ENCODE peak calls at places on chromosomes 13 and 19, in six cellular contexts. Y is astrocyte of the spinal cord, X is iPS DF 6.9, T is neural progenitor cell, R is HFF-Myc, N is fibroblast of villous mesenchyme. Q is an unnamed sample.

GRCh38 chr13:24307211-24308067 is 1.9 kb upstream of the C1QTNF9 start:
- DNase-seq in N (no peak), X (no peak), T (peak), R (no peak), Y (no peak), Q (no peak)

GRCh38 chr19:1863638-1864479 is 480 bp upstream of the KLF16 start:
- DNase-seq in Y (peak), N (peak), T (peak), X (no peak), R (peak), Q (peak)

GRCh38 chr13:113845055-113845454 is 18.8 kb downstream of the GAS6 start:
- DNase-seq in X (no peak), N (no peak), T (no peak), Y (no peak), R (no peak), Q (no peak)

GRCh38 chr13:98918771-98919170 is 59.1 kb downstream of the DOCK9 start:
- DNase-seq in R (no peak), N (no peak), X (no peak), T (no peak), Y (no peak), Q (no peak)

GRCh38 chr19:55649579-55650557 is 1.9 kb downstream of the CCDC106 start:
- DNase-seq in N (no peak), Y (no peak), X (no peak), R (no peak), T (no peak), Q (no peak)

GRCh38 chr13:113472355-113473025 is 18.0 kb downstream of the DCUN1D2 start:
- DNase-seq in T (no peak), Y (no peak), N (no peak), R (no peak), X (no peak), Q (no peak)

GRCh38 chr13:24745861-24746617 is 17.9 kb upstream of the RNF17 start:
- DNase-seq in T (peak), Y (peak), X (no peak), N (no peak), R (no peak), Q (no peak)

GRCh38 chr13:33542309-33543088 is 256.9 kb upstream of the STARD13 start:
- DNase-seq in T (peak), N (peak), X (peak), Y (peak), R (peak), Q (peak)

GRCh38 chr13:113562085-113562749 is 22.3 kb upstream of the TFDP1 start:
- DNase-seq in X (peak), R (peak), Y (peak), T (peak), N (peak), Q (peak)

GRCh38 chr19:703651-704446 is 4.9 kb upstream of the PALM start:
- DNase-seq in N (peak), T (peak), X (peak), R (peak), Y (peak), Q (no peak)

GRCh38 chr13:105702441-105702840 is 833.0 kb downstream of the EFNB2 start:
- DNase-seq in R (no peak), N (no peak), Y (no peak), T (no peak), X (no peak), Q (no peak)

GRCh38 chr19:47352095-47352494 is 3.0 kb downstream of the DHX34 start:
- DNase-seq in Y (no peak), X (no peak), N (no peak), R (no peak), T (no peak), Q (no peak)

GRCh38 chr13:20015763-20016162 is 57.2 kb downstream of the ZMYM2 start:
- DNase-seq in N (no peak), X (no peak), T (no peak), R (no peak), Y (no peak), Q (no peak)

GRCh38 chr13:58994778-58995177 is 1169.0 kb downstream of the DIAPH3 start:
- DNase-seq in R (no peak), T (no peak), X (no peak), N (no peak), Y (no peak), Q (no peak)

GRCh38 chr13:30720470-30720869 is 14.9 kb upstream of the ALOX5AP start:
- DNase-seq in X (no peak), T (no peak), N (peak), Y (no peak), R (no peak), Q (no peak)

GRCh38 chr13:35475131-35475959 is 1.1 kb downstream of the MAB21L1 start:
- DNase-seq in Y (peak), N (no peak), R (no peak), T (peak), X (no peak), Q (no peak)

GRCh38 chr13:35475960-35476943 is at the start of gene MAB21L1:
- DNase-seq in Y (peak), X (no peak), R (peak), N (no peak), T (peak), Q (no peak)

GRCh38 chr13:35471466-35472307 is 4.8 kb downstream of the MAB21L1 start:
- DNase-seq in X (no peak), T (peak), N (no peak), R (no peak), Y (peak), Q (no peak)

GRCh38 chr13:35472308-35473008 is 4.0 kb downstream of the MAB21L1 start:
- DNase-seq in T (peak), Y (peak), N (no peak), X (no peak), R (no peak), Q (no peak)

DNA sequence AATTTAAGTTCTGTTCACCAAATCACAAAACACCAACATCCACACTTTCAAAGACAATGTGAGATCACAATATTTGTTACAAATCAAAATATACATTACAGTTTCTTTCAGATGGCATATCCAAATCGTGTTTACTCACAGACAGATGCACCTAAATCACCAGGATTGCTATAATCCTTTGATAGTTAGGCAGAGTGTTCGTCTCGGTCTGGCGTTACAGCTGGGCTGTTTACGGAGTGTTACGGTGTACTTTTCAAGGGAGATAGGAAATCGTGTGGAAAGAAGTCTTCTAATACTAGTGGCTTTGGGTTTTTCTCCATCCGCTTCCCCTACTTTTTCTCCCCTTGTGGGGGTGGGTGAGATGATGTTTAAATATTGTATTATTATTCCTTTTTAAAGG is 1.9 kb downstream of the MAB21L1 start:
- DNase-seq in R (no peak), X (no peak), T (peak), Y (peak), N (no peak), Q (no peak)
- H3K4me3 ChIP-seq in R (peak), X (no peak), T (peak), Y (peak), N (no peak), Q (no peak)

GRCh38 chr19:14395710-14396338 is 14.6 kb downstream of the ADGRE5 start:
- DNase-seq in T (no peak), X (no peak), N (no peak), R (no peak), Y (no peak), Q (no peak)

GRCh38 chr19:14391156-14391821 is 10.0 kb downstream of the ADGRE5 start:
- DNase-seq in Y (no peak), N (no peak), R (no peak), T (no peak), X (no peak), Q (no peak)

GRCh38 chr19:14390548-14390947 is 9.3 kb downstream of the ADGRE5 start:
- DNase-seq in R (no peak), N (no peak), T (no peak), Y (no peak), X (no peak), Q (no peak)

GRCh38 chr19:14393303-14393702 is 12.1 kb downstream of the ADGRE5 start:
- DNase-seq in Y (no peak), X (no peak), N (no peak), R (no peak), T (peak), Q (no peak)

DNA sequence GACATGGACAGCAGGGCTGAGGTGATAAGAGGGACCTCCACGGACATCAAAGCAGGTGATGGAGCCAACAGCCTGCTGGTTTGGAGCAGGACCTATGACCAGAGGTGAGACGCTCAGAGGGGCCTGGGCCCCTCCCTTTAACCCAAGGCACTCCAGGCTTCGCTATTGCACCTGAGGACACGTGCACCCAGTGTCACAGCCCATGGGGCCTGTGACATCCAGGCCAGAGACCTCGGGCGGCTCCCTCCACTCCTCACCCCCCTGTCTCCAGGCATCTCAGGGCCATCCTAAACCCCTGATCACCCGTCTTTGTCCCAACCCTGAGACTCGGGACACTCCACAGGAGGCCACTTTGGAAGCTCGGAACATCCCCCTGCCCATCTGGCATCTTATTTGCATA is 12.9 kb downstream of the ADGRE5 start:
- DNase-seq in R (no peak), Y (no peak), X (no peak), N (no peak), T (no peak), Q (no peak)
- H3K4me3 ChIP-seq in R (no peak), Y (no peak), X (no peak), N (no peak), T (no peak), Q (no peak)

DNA sequence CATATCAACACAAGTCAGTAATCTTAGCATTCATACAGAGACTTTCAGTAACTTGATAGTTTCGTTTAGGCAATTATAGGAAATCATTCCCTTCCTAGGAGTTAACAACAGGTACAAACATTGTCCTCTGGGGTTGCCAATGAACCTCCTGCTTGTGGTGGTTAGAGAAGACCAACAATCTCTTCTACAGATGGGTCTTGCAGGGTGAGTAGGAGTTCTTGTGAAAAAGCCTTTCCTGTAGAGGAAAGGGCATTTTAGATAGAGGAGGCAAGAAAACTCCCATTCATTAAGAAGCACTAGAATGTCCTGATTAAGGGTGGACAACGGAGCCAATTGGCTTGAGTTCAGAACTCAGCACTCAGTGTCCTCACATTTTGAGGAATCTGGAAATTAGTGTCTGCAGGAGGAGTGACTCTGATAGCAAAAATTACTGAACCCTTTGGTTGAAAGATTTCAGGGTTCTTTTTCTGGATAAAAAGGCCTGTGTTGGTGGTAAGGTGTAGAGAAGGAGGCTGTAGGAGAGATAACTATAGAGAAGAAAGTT is 4.2 kb downstream of the WDFY2 start:
- DNase-seq in N (no peak), T (peak), Y (no peak), X (no peak), R (no peak), Q (no peak)
- H3K4me3 ChIP-seq in N (no peak), T (no peak), Y (no peak), X (no peak), R (no peak), Q (no peak)

DNA sequence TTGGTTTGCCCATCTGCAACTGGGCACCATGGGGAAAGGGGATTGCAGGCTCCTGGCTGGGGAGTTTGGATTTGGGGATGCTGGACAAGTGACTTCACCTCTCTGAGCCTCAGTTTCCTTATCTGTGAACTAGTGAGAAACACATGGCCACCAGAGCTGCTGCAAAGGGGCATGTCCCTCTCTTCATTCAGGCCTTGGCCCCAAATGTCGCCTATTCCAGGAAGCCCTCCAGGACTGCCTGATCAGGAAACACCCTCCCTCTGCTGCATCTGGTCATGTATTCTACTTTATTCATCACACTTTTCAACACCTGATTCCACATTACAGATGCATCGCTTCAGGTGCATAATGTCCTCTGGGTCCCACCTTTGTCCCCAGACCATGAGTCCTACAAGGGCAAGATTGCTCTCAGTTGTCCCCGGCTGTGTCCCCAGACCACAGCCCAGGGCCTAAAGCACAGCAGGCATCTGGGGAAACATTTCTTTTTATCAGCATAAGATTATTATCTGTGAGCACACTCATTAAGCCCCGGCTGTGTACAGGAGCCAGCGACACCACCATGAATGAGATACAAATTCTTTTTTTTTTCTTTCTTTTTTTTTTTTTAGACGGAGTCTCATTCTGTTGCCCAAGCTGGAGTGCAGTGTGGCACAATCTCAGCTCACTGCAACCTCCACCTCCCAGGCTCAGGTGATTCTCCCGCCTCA is 37.5 kb downstream of the ARRDC2 start:
- DNase-seq in X (no peak), T (no peak), R (no peak), Y (no peak), N (no peak), Q (no peak)
- H3K4me3 ChIP-seq in X (no peak), T (no peak), R (peak), Y (peak), N (peak), Q (peak)

GRCh38 chr19:49690656-49691242 is at the start of gene CPT1C:
- DNase-seq in T (peak), Y (peak), X (no peak), N (peak), R (no peak), Q (peak)
- H3K4me3 ChIP-seq in T (peak), Y (peak), X (peak), N (peak), R (peak), Q (peak)

DNA sequence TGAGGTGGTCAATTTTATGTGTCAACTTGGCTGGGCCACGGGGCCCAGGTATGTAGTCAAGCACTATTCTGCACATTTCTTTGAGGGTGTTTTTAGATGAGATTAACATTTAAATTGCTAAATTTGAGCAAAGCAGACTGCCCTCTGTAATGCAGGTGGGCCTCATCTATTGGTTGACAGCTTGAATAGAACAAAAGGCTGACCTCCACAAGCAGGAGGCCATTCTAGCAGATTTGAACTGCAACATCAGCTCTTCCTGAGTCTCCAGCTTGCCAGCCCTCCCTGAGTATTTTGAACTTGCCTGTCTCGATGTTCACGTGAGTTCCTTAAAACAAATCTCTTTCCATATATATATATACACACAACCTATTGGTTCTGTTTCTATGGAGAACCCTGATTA is 134.8 kb downstream of the DCLK1 start:
- DNase-seq in T (no peak), X (no peak), R (no peak), N (no peak), Y (no peak), Q (no peak)
- H3K4me3 ChIP-seq in T (no peak), X (no peak), R (no peak), N (no peak), Y (no peak), Q (no peak)

GRCh38 chr19:4084547-4084877 is 17.8 kb upstream of the ZBTB7A start:
- DNase-seq in N (no peak), Y (no peak), T (no peak), R (no peak), X (no peak), Q (no peak)
- H3K4me3 ChIP-seq in N (no peak), Y (no peak), T (no peak), R (no peak), X (no peak), Q (no peak)

GRCh38 chr19:17445526-17446165 is 2.8 kb downstream of the TMEM221 start:
- DNase-seq in N (no peak), X (no peak), Y (no peak), T (no peak), R (no peak), Q (no peak)

GRCh38 chr19:17447704-17448189 is 721 bp downstream of the TMEM221 start:
- DNase-seq in X (no peak), N (no peak), Y (no peak), T (no peak), R (no peak), Q (no peak)

GRCh38 chr19:17451820-17452219 is 3.4 kb upstream of the TMEM221 start:
- DNase-seq in T (no peak), R (no peak), N (no peak), Y (no peak), X (no peak), Q (no peak)

GRCh38 chr19:17450264-17451075 is 2.0 kb upstream of the TMEM221 start:
- DNase-seq in X (no peak), N (no peak), R (no peak), Y (no peak), T (no peak), Q (no peak)

DNA sequence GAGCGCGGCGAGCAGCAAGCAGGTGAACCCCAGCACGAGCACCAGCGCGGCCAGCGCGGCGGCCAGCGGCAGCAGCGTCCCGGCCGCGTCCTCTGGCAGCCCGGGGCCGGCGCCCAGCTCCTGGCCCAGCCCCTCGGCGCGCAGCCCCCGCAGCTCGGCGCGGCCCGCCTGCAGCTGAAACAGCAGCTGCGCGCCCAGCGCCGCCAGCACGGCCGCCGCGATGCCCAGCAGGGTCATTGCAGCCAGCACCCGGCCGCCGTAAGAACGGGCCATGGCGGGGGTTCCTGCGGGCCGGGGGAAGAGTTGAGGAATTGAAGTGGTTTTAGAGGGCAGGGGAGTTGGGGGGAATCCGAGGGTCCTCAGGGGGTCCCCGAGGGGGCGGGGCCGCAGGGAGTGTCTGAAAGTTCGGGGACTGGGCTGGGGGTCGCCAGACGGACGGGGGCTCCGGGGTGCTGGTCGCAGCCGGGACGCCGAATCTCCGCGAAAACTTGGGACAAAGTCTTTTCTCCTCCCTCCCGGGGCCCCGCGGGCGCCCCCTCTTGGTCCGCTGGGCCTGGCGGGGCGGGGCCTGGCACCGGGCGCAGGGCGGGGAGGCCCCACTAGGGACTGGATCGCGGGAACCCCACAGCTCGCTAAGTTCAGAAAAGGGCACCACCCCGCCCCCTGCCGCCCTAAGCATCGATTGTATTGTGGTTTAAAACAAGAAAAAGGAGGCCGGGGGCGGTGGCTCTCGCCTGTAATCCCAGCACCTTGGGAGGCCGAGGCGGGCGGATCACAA is at the start of gene TMEM221:
- DNase-seq in Y (no peak), R (no peak), T (peak), N (no peak), X (no peak), Q (no peak)
- H3K4me3 ChIP-seq in Y (peak), R (peak), T (peak), N (peak), X (peak), Q (peak)

GRCh38 chr19:9786342-9786741 is 17.8 kb upstream of the ZNF846 start:
- DNase-seq in R (no peak), Y (no peak), N (no peak), X (no peak), T (no peak), Q (no peak)

GRCh38 chr19:9785367-9786331 is 17.1 kb upstream of the ZNF846 start:
- DNase-seq in X (no peak), N (peak), R (peak), Y (peak), T (peak), Q (peak)

GRCh38 chr19:9786819-9787218 is 18.3 kb upstream of the ZNF846 start:
- DNase-seq in N (no peak), Y (no peak), X (no peak), T (no peak), R (no peak), Q (no peak)

DNA sequence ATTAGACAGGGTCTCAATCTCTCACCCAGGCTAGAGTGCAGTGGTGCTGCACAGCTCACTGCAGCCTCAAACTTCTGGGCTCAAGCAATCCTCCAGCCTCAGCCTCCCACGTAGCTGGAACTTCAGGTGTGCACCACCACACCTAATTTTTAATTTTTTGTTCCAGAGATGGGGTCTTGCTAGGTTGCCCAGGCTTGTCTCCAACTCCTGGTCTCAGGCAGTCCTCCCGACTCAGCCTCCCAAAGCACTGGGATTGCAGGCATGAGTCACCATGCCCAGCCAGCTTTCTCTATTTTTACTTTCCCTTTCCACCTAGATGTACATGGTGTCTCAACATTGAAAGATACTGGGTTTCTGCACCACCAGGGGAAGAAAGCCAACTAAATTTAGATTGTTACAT is 13.7 kb upstream of the ZNF846 start:
- DNase-seq in X (no peak), T (no peak), R (no peak), N (no peak), Y (no peak), Q (no peak)
- H3K4me3 ChIP-seq in X (no peak), T (no peak), R (no peak), N (no peak), Y (no peak), Q (no peak)